ENCODE peak calls at places on chromosomes 5 and 9, in five cellular contexts. One of them, this sample, is unnamed.

GRCh38 chr5:174555726-174556125 is 168.7 kb upstream of the MSX2 start:
- DNase-seq in activated CD8-positive, alpha-beta memory T cell treated with anti-CD3 and anti-CD28 coated beads, Interleukin-2, amount 10 ng/mL, durations not matched to agents 7 days and 5 days: no peak
- DNase-seq in choroid plexus epithelial cell: no peak
- DNase-seq in GM10248: no peak
- DNase-seq in iris pigment epithelial cell: no peak
- DNase-seq in this sample: no peak

GRCh38 chr5:37951946-37952721 is 112.3 kb upstream of the GDNF start:
- DNase-seq in iris pigment epithelial cell: peak
- DNase-seq in choroid plexus epithelial cell: peak
- DNase-seq in activated CD8-positive, alpha-beta memory T cell treated with anti-CD3 and anti-CD28 coated beads, Interleukin-2, amount 10 ng/mL, durations not matched to agents 7 days and 5 days: no peak
- DNase-seq in GM10248: no peak
- DNase-seq in this sample: no peak

GRCh38 chr5:1356873-1357787 is 12.2 kb upstream of the CLPTM1L start:
- DNase-seq in choroid plexus epithelial cell: no peak
- DNase-seq in GM10248: no peak
- DNase-seq in iris pigment epithelial cell: no peak
- DNase-seq in activated CD8-positive, alpha-beta memory T cell treated with anti-CD3 and anti-CD28 coated beads, Interleukin-2, amount 10 ng/mL, durations not matched to agents 7 days and 5 days: no peak
- DNase-seq in this sample: no peak

GRCh38 chr5:69368458-69369368 is 607 bp downstream of the AK6 start:
- DNase-seq in activated CD8-positive, alpha-beta memory T cell treated with anti-CD3 and anti-CD28 coated beads, Interleukin-2, amount 10 ng/mL, durations not matched to agents 7 days and 5 days: peak
- DNase-seq in iris pigment epithelial cell: peak
- DNase-seq in GM10248: no peak
- DNase-seq in choroid plexus epithelial cell: peak
- DNase-seq in this sample: no peak

GRCh38 chr5:117954341-117954740 is 1034.0 kb downstream of the DTWD2 start:
- DNase-seq in iris pigment epithelial cell: no peak
- DNase-seq in activated CD8-positive, alpha-beta memory T cell treated with anti-CD3 and anti-CD28 coated beads, Interleukin-2, amount 10 ng/mL, durations not matched to agents 7 days and 5 days: no peak
- DNase-seq in GM10248: no peak
- DNase-seq in choroid plexus epithelial cell: no peak
- DNase-seq in this sample: no peak

GRCh38 chr5:61347088-61347487 is 15.0 kb downstream of the ZSWIM6 start:
- DNase-seq in choroid plexus epithelial cell: no peak
- DNase-seq in GM10248: no peak
- DNase-seq in iris pigment epithelial cell: peak
- DNase-seq in activated CD8-positive, alpha-beta memory T cell treated with anti-CD3 and anti-CD28 coated beads, Interleukin-2, amount 10 ng/mL, durations not matched to agents 7 days and 5 days: no peak
- DNase-seq in this sample: no peak

GRCh38 chr5:157267766-157268480 is 2.0 kb downstream of the CYFIP2 start:
- DNase-seq in iris pigment epithelial cell: no peak
- DNase-seq in choroid plexus epithelial cell: no peak
- DNase-seq in GM10248: no peak
- DNase-seq in activated CD8-positive, alpha-beta memory T cell treated with anti-CD3 and anti-CD28 coated beads, Interleukin-2, amount 10 ng/mL, durations not matched to agents 7 days and 5 days: no peak
- DNase-seq in this sample: no peak

GRCh38 chr9:14366071-14366470 is 52.1 kb upstream of the NFIB start:
- DNase-seq in GM10248: no peak
- DNase-seq in choroid plexus epithelial cell: no peak
- DNase-seq in activated CD8-positive, alpha-beta memory T cell treated with anti-CD3 and anti-CD28 coated beads, Interleukin-2, amount 10 ng/mL, durations not matched to agents 7 days and 5 days: no peak
- DNase-seq in iris pigment epithelial cell: peak
- DNase-seq in this sample: no peak

GRCh38 chr5:100904259-100904822 is 1.3 kb upstream of the ST8SIA4 start:
- DNase-seq in activated CD8-positive, alpha-beta memory T cell treated with anti-CD3 and anti-CD28 coated beads, Interleukin-2, amount 10 ng/mL, durations not matched to agents 7 days and 5 days: peak
- DNase-seq in choroid plexus epithelial cell: no peak
- DNase-seq in GM10248: peak
- DNase-seq in iris pigment epithelial cell: no peak
- DNase-seq in this sample: peak

GRCh38 chr9:16023466-16023865 is 470.6 kb downstream of the CCDC171 start:
- DNase-seq in activated CD8-positive, alpha-beta memory T cell treated with anti-CD3 and anti-CD28 coated beads, Interleukin-2, amount 10 ng/mL, durations not matched to agents 7 days and 5 days: no peak
- DNase-seq in choroid plexus epithelial cell: peak
- DNase-seq in GM10248: no peak
- DNase-seq in iris pigment epithelial cell: peak
- DNase-seq in this sample: no peak

GRCh38 chr9:130265431-130266235 is at the start of gene HMCN2:
- DNase-seq in choroid plexus epithelial cell: peak
- DNase-seq in iris pigment epithelial cell: peak
- DNase-seq in GM10248: peak
- DNase-seq in activated CD8-positive, alpha-beta memory T cell treated with anti-CD3 and anti-CD28 coated beads, Interleukin-2, amount 10 ng/mL, durations not matched to agents 7 days and 5 days: no peak
- DNase-seq in this sample: no peak

GRCh38 chr5:39119404-39120051 is 45.3 kb upstream of the RICTOR start:
- DNase-seq in GM10248: no peak
- DNase-seq in iris pigment epithelial cell: no peak
- DNase-seq in choroid plexus epithelial cell: no peak
- DNase-seq in activated CD8-positive, alpha-beta memory T cell treated with anti-CD3 and anti-CD28 coated beads, Interleukin-2, amount 10 ng/mL, durations not matched to agents 7 days and 5 days: no peak
- DNase-seq in this sample: no peak

GRCh38 chr9:88809371-88809770 is 181.9 kb upstream of the S1PR3 start:
- DNase-seq in choroid plexus epithelial cell: peak
- DNase-seq in iris pigment epithelial cell: peak
- DNase-seq in GM10248: no peak
- DNase-seq in activated CD8-positive, alpha-beta memory T cell treated with anti-CD3 and anti-CD28 coated beads, Interleukin-2, amount 10 ng/mL, durations not matched to agents 7 days and 5 days: no peak
- DNase-seq in this sample: no peak

GRCh38 chr9:2676466-2676865 is 40.8 kb upstream of the KCNV2 start:
- DNase-seq in GM10248: no peak
- DNase-seq in choroid plexus epithelial cell: no peak
- DNase-seq in iris pigment epithelial cell: no peak
- DNase-seq in activated CD8-positive, alpha-beta memory T cell treated with anti-CD3 and anti-CD28 coated beads, Interleukin-2, amount 10 ng/mL, durations not matched to agents 7 days and 5 days: no peak
- DNase-seq in this sample: no peak

GRCh38 chr9:5773324-5773999 is 59.5 kb downstream of the ERMP1 start:
- DNase-seq in GM10248: no peak
- DNase-seq in choroid plexus epithelial cell: no peak
- DNase-seq in activated CD8-positive, alpha-beta memory T cell treated with anti-CD3 and anti-CD28 coated beads, Interleukin-2, amount 10 ng/mL, durations not matched to agents 7 days and 5 days: no peak
- DNase-seq in iris pigment epithelial cell: no peak
- DNase-seq in this sample: no peak

GRCh38 chr5:31853398-31854135 is 214.6 kb downstream of the PDZD2 start:
- DNase-seq in activated CD8-positive, alpha-beta memory T cell treated with anti-CD3 and anti-CD28 coated beads, Interleukin-2, amount 10 ng/mL, durations not matched to agents 7 days and 5 days: no peak
- DNase-seq in choroid plexus epithelial cell: no peak
- DNase-seq in iris pigment epithelial cell: peak
- DNase-seq in GM10248: no peak
- DNase-seq in this sample: no peak

GRCh38 chr5:97044057-97044456 is 98.4 kb downstream of the LIX1 start:
- DNase-seq in iris pigment epithelial cell: peak
- DNase-seq in GM10248: no peak
- DNase-seq in activated CD8-positive, alpha-beta memory T cell treated with anti-CD3 and anti-CD28 coated beads, Interleukin-2, amount 10 ng/mL, durations not matched to agents 7 days and 5 days: no peak
- DNase-seq in choroid plexus epithelial cell: peak
- DNase-seq in this sample: no peak

GRCh38 chr5:68381060-68381459 is 165.5 kb downstream of the PIK3R1 start:
- DNase-seq in choroid plexus epithelial cell: no peak
- DNase-seq in activated CD8-positive, alpha-beta memory T cell treated with anti-CD3 and anti-CD28 coated beads, Interleukin-2, amount 10 ng/mL, durations not matched to agents 7 days and 5 days: no peak
- DNase-seq in GM10248: no peak
- DNase-seq in iris pigment epithelial cell: no peak
- DNase-seq in this sample: no peak

GRCh38 chr5:33462456-33462855 is 21.7 kb downstream of the TARS1 start:
- DNase-seq in activated CD8-positive, alpha-beta memory T cell treated with anti-CD3 and anti-CD28 coated beads, Interleukin-2, amount 10 ng/mL, durations not matched to agents 7 days and 5 days: no peak
- DNase-seq in iris pigment epithelial cell: peak
- DNase-seq in choroid plexus epithelial cell: no peak
- DNase-seq in GM10248: no peak
- DNase-seq in this sample: no peak

GRCh38 chr5:116289276-116289675 is 204.5 kb downstream of the COMMD10 start:
- DNase-seq in iris pigment epithelial cell: no peak
- DNase-seq in activated CD8-positive, alpha-beta memory T cell treated with anti-CD3 and anti-CD28 coated beads, Interleukin-2, amount 10 ng/mL, durations not matched to agents 7 days and 5 days: no peak
- DNase-seq in GM10248: no peak
- DNase-seq in choroid plexus epithelial cell: no peak
- DNase-seq in this sample: no peak

GRCh38 chr9:69120380-69121154 is 53.5 kb upstream of the TJP2 start:
- DNase-seq in activated CD8-positive, alpha-beta memory T cell treated with anti-CD3 and anti-CD28 coated beads, Interleukin-2, amount 10 ng/mL, durations not matched to agents 7 days and 5 days: no peak
- DNase-seq in GM10248: peak
- DNase-seq in choroid plexus epithelial cell: peak
- DNase-seq in iris pigment epithelial cell: no peak
- DNase-seq in this sample: peak

GRCh38 chr5:72752909-72753308 is 63.6 kb upstream of the TNPO1 start:
- DNase-seq in GM10248: no peak
- DNase-seq in activated CD8-positive, alpha-beta memory T cell treated with anti-CD3 and anti-CD28 coated beads, Interleukin-2, amount 10 ng/mL, durations not matched to agents 7 days and 5 days: no peak
- DNase-seq in iris pigment epithelial cell: no peak
- DNase-seq in choroid plexus epithelial cell: no peak
- DNase-seq in this sample: no peak

GRCh38 chr5:19855929-19856328 is 132.1 kb downstream of the CDH18 start:
- DNase-seq in GM10248: no peak
- DNase-seq in choroid plexus epithelial cell: no peak
- DNase-seq in iris pigment epithelial cell: peak
- DNase-seq in activated CD8-positive, alpha-beta memory T cell treated with anti-CD3 and anti-CD28 coated beads, Interleukin-2, amount 10 ng/mL, durations not matched to agents 7 days and 5 days: no peak
- DNase-seq in this sample: no peak

GRCh38 chr9:134189167-134189474 is 24.8 kb upstream of the RNU6ATAC start:
- DNase-seq in activated CD8-positive, alpha-beta memory T cell treated with anti-CD3 and anti-CD28 coated beads, Interleukin-2, amount 10 ng/mL, durations not matched to agents 7 days and 5 days: no peak
- DNase-seq in GM10248: no peak
- DNase-seq in iris pigment epithelial cell: no peak
- DNase-seq in choroid plexus epithelial cell: no peak
- DNase-seq in this sample: peak

GRCh38 chr9:109335929-109336328 is 15.1 kb upstream of the EPB41L4B start:
- DNase-seq in choroid plexus epithelial cell: no peak
- DNase-seq in iris pigment epithelial cell: peak
- DNase-seq in activated CD8-positive, alpha-beta memory T cell treated with anti-CD3 and anti-CD28 coated beads, Interleukin-2, amount 10 ng/mL, durations not matched to agents 7 days and 5 days: no peak
- DNase-seq in GM10248: no peak
- DNase-seq in this sample: no peak

GRCh38 chr5:16461782-16462181 is 3.8 kb downstream of the ZNF622 start:
- DNase-seq in iris pigment epithelial cell: peak
- DNase-seq in activated CD8-positive, alpha-beta memory T cell treated with anti-CD3 and anti-CD28 coated beads, Interleukin-2, amount 10 ng/mL, durations not matched to agents 7 days and 5 days: no peak
- DNase-seq in choroid plexus epithelial cell: peak
- DNase-seq in GM10248: no peak
- DNase-seq in this sample: no peak

GRCh38 chr9:128259156-128259555 is 16.7 kb downstream of the GOLGA2 start:
- DNase-seq in iris pigment epithelial cell: no peak
- DNase-seq in GM10248: no peak
- DNase-seq in choroid plexus epithelial cell: no peak
- DNase-seq in activated CD8-positive, alpha-beta memory T cell treated with anti-CD3 and anti-CD28 coated beads, Interleukin-2, amount 10 ng/mL, durations not matched to agents 7 days and 5 days: no peak
- DNase-seq in this sample: no peak

GRCh38 chr5:180555168-180555921 is 36.0 kb downstream of the SCGB3A1 start:
- DNase-seq in iris pigment epithelial cell: peak
- DNase-seq in choroid plexus epithelial cell: peak
- DNase-seq in GM10248: no peak
- DNase-seq in activated CD8-positive, alpha-beta memory T cell treated with anti-CD3 and anti-CD28 coated beads, Interleukin-2, amount 10 ng/mL, durations not matched to agents 7 days and 5 days: no peak
- DNase-seq in this sample: no peak

GRCh38 chr5:58773744-58774441 is 191.0 kb downstream of the RAB3C start:
- DNase-seq in GM10248: no peak
- DNase-seq in iris pigment epithelial cell: no peak
- DNase-seq in activated CD8-positive, alpha-beta memory T cell treated with anti-CD3 and anti-CD28 coated beads, Interleukin-2, amount 10 ng/mL, durations not matched to agents 7 days and 5 days: no peak
- DNase-seq in choroid plexus epithelial cell: no peak
- DNase-seq in this sample: no peak